ENCODE peak calls at places on chromosomes 13 and 19, in six cellular contexts. One of them, this sample, is unnamed.

GRCh38 chr19:860481-861098 is 1.1 kb downstream of the CFD start:
- DNase-seq in trophoblast cell: peak
- DNase-seq in H9: no peak
- DNase-seq in IMR-90: peak
- DNase-seq in neuronal stem cell: peak
- DNase-seq in mesenchymal stem cell: peak
- DNase-seq in this sample: no peak

GRCh38 chr13:27081893-27082292 is 89.7 kb downstream of the USP12 start:
- DNase-seq in IMR-90: no peak
- DNase-seq in neuronal stem cell: no peak
- DNase-seq in mesenchymal stem cell: no peak
- DNase-seq in H9: no peak
- DNase-seq in trophoblast cell: no peak
- DNase-seq in this sample: no peak

GRCh38 chr13:36981156-36981743 is 17.9 kb downstream of the ALG5 start:
- DNase-seq in IMR-90: peak
- DNase-seq in neuronal stem cell: no peak
- DNase-seq in mesenchymal stem cell: peak
- DNase-seq in H9: no peak
- DNase-seq in trophoblast cell: peak
- DNase-seq in this sample: no peak

GRCh38 chr19:46271488-46272197 is 25.2 kb upstream of the HIF3A start:
- DNase-seq in H9: no peak
- DNase-seq in mesenchymal stem cell: peak
- DNase-seq in IMR-90: peak
- DNase-seq in trophoblast cell: peak
- DNase-seq in neuronal stem cell: no peak
- DNase-seq in this sample: no peak

GRCh38 chr19:40756502-40757110 is 5.6 kb downstream of the SNRPA start:
- DNase-seq in IMR-90: no peak
- DNase-seq in H9: no peak
- DNase-seq in mesenchymal stem cell: no peak
- DNase-seq in trophoblast cell: peak
- DNase-seq in neuronal stem cell: no peak
- DNase-seq in this sample: no peak

GRCh38 chr13:23865898-23866297 is 23.3 kb downstream of the MIPEP start:
- DNase-seq in IMR-90: no peak
- DNase-seq in neuronal stem cell: no peak
- DNase-seq in trophoblast cell: no peak
- DNase-seq in mesenchymal stem cell: no peak
- DNase-seq in H9: no peak
- DNase-seq in this sample: no peak

GRCh38 chr19:51081476-51081875 is 1.2 kb downstream of the KLK14 start:
- DNase-seq in mesenchymal stem cell: no peak
- DNase-seq in H9: no peak
- DNase-seq in neuronal stem cell: no peak
- DNase-seq in trophoblast cell: no peak
- DNase-seq in IMR-90: no peak
- DNase-seq in this sample: no peak

GRCh38 chr19:35316560-35316959 is 12.4 kb upstream of the CD22 start:
- DNase-seq in mesenchymal stem cell: no peak
- DNase-seq in neuronal stem cell: no peak
- DNase-seq in trophoblast cell: no peak
- DNase-seq in H9: no peak
- DNase-seq in IMR-90: no peak
- DNase-seq in this sample: no peak

GRCh38 chr13:75514080-75515040 is 23.3 kb downstream of the COMMD6 start:
- DNase-seq in mesenchymal stem cell: peak
- DNase-seq in neuronal stem cell: no peak
- DNase-seq in IMR-90: peak
- DNase-seq in H9: no peak
- DNase-seq in trophoblast cell: no peak
- DNase-seq in this sample: no peak

GRCh38 chr13:112774448-112774792 is 84.6 kb downstream of the ATP11A start:
- DNase-seq in IMR-90: no peak
- DNase-seq in trophoblast cell: no peak
- DNase-seq in H9: no peak
- DNase-seq in neuronal stem cell: no peak
- DNase-seq in mesenchymal stem cell: no peak
- DNase-seq in this sample: no peak

GRCh38 chr13:44715287-44716224 is 139.4 kb upstream of the TSC22D1 start:
- DNase-seq in trophoblast cell: peak
- DNase-seq in IMR-90: no peak
- DNase-seq in mesenchymal stem cell: no peak
- DNase-seq in H9: no peak
- DNase-seq in neuronal stem cell: no peak
- DNase-seq in this sample: no peak

GRCh38 chr19:18789883-18790565 is 1.1 kb downstream of the COMP start:
- DNase-seq in mesenchymal stem cell: no peak
- DNase-seq in H9: peak
- DNase-seq in IMR-90: no peak
- DNase-seq in neuronal stem cell: no peak
- DNase-seq in trophoblast cell: no peak
- DNase-seq in this sample: peak

GRCh38 chr13:31209172-31209818 is 9.5 kb downstream of the B3GLCT start:
- DNase-seq in IMR-90: peak
- DNase-seq in mesenchymal stem cell: peak
- DNase-seq in H9: peak
- DNase-seq in neuronal stem cell: no peak
- DNase-seq in trophoblast cell: peak
- DNase-seq in this sample: no peak

GRCh38 chr13:99356216-99357089 is 49.3 kb upstream of the GPR183 start:
- DNase-seq in mesenchymal stem cell: peak
- DNase-seq in IMR-90: peak
- DNase-seq in trophoblast cell: peak
- DNase-seq in neuronal stem cell: no peak
- DNase-seq in H9: no peak
- DNase-seq in this sample: no peak

GRCh38 chr19:2239173-2239572 is 2.5 kb downstream of the SF3A2 start:
- DNase-seq in IMR-90: no peak
- DNase-seq in neuronal stem cell: no peak
- DNase-seq in H9: no peak
- DNase-seq in mesenchymal stem cell: no peak
- DNase-seq in trophoblast cell: no peak
- DNase-seq in this sample: no peak

GRCh38 chr19:20863176-20863575 is 59.9 kb upstream of the ZNF85 start:
- DNase-seq in IMR-90: no peak
- DNase-seq in H9: no peak
- DNase-seq in neuronal stem cell: no peak
- DNase-seq in mesenchymal stem cell: no peak
- DNase-seq in trophoblast cell: no peak
- DNase-seq in this sample: peak

GRCh38 chr19:4059931-4060620 is 6.6 kb downstream of the ZBTB7A start:
- DNase-seq in IMR-90: no peak
- DNase-seq in neuronal stem cell: no peak
- DNase-seq in mesenchymal stem cell: no peak
- DNase-seq in H9: peak
- DNase-seq in trophoblast cell: no peak
- DNase-seq in this sample: no peak

GRCh38 chr19:20179946-20180345 is 12.9 kb downstream of the ZNF486 start:
- DNase-seq in trophoblast cell: no peak
- DNase-seq in H9: no peak
- DNase-seq in neuronal stem cell: no peak
- DNase-seq in IMR-90: no peak
- DNase-seq in mesenchymal stem cell: no peak
- DNase-seq in this sample: no peak

GRCh38 chr19:33530842-33531241 is 9.3 kb upstream of the PEPD start:
- DNase-seq in neuronal stem cell: no peak
- DNase-seq in mesenchymal stem cell: no peak
- DNase-seq in trophoblast cell: no peak
- DNase-seq in IMR-90: no peak
- DNase-seq in H9: no peak
- DNase-seq in this sample: no peak

GRCh38 chr13:20157387-20157786 is 3.5 kb downstream of the GJA3 start:
- DNase-seq in trophoblast cell: no peak
- DNase-seq in mesenchymal stem cell: no peak
- DNase-seq in H9: peak
- DNase-seq in neuronal stem cell: no peak
- DNase-seq in IMR-90: no peak
- DNase-seq in this sample: no peak

GRCh38 chr13:20161275-20161950 is 561 bp upstream of the GJA3 start:
- DNase-seq in neuronal stem cell: no peak
- DNase-seq in trophoblast cell: peak
- DNase-seq in H9: no peak
- DNase-seq in mesenchymal stem cell: no peak
- DNase-seq in IMR-90: no peak
- DNase-seq in this sample: no peak

GRCh38 chr13:20161951-20162300 is 1.1 kb upstream of the GJA3 start:
- DNase-seq in mesenchymal stem cell: no peak
- DNase-seq in trophoblast cell: peak
- DNase-seq in neuronal stem cell: no peak
- DNase-seq in IMR-90: no peak
- DNase-seq in H9: no peak
- DNase-seq in this sample: no peak

GRCh38 chr13:20160346-20161274 is at the start of gene GJA3:
- DNase-seq in mesenchymal stem cell: peak
- DNase-seq in neuronal stem cell: peak
- DNase-seq in H9: peak
- DNase-seq in trophoblast cell: peak
- DNase-seq in IMR-90: peak
- DNase-seq in this sample: peak

GRCh38 chr13:20159646-20160345 is 1.1 kb downstream of the GJA3 start:
- DNase-seq in mesenchymal stem cell: no peak
- DNase-seq in IMR-90: peak
- DNase-seq in neuronal stem cell: no peak
- DNase-seq in H9: no peak
- DNase-seq in trophoblast cell: peak
- DNase-seq in this sample: no peak
- H4K91ac ChIP-seq in mesenchymal stem cell: no peak
- H4K91ac ChIP-seq in IMR-90: no peak
- H4K91ac ChIP-seq in neuronal stem cell: no peak
- H4K91ac ChIP-seq in H9: no peak
- H4K91ac ChIP-seq in trophoblast cell: no peak
- H4K91ac ChIP-seq in this sample: no peak

GRCh38 chr13:48950507-48950886 is 25.2 kb upstream of the FNDC3A start:
- DNase-seq in trophoblast cell: peak
- DNase-seq in H9: no peak
- DNase-seq in mesenchymal stem cell: no peak
- DNase-seq in IMR-90: peak
- DNase-seq in neuronal stem cell: no peak
- DNase-seq in this sample: no peak
- H4K91ac ChIP-seq in trophoblast cell: peak
- H4K91ac ChIP-seq in H9: no peak
- H4K91ac ChIP-seq in mesenchymal stem cell: no peak
- H4K91ac ChIP-seq in IMR-90: no peak
- H4K91ac ChIP-seq in neuronal stem cell: no peak
- H4K91ac ChIP-seq in this sample: no peak

GRCh38 chr19:43331435-43332010 is 22.0 kb upstream of the CD177 start:
- DNase-seq in IMR-90: no peak
- DNase-seq in mesenchymal stem cell: no peak
- DNase-seq in trophoblast cell: no peak
- DNase-seq in neuronal stem cell: no peak
- DNase-seq in H9: no peak
- DNase-seq in this sample: no peak
- H4K91ac ChIP-seq in IMR-90: no peak
- H4K91ac ChIP-seq in mesenchymal stem cell: no peak
- H4K91ac ChIP-seq in trophoblast cell: no peak
- H4K91ac ChIP-seq in neuronal stem cell: no peak
- H4K91ac ChIP-seq in H9: no peak
- H4K91ac ChIP-seq in this sample: peak

GRCh38 chr13:97125810-97126738 is 96.1 kb upstream of the MBNL2 start:
- DNase-seq in mesenchymal stem cell: no peak
- DNase-seq in trophoblast cell: no peak
- DNase-seq in IMR-90: peak
- DNase-seq in neuronal stem cell: no peak
- DNase-seq in H9: no peak
- DNase-seq in this sample: no peak
- H4K91ac ChIP-seq in mesenchymal stem cell: peak
- H4K91ac ChIP-seq in trophoblast cell: peak
- H4K91ac ChIP-seq in IMR-90: peak
- H4K91ac ChIP-seq in neuronal stem cell: no peak
- H4K91ac ChIP-seq in H9: no peak
- H4K91ac ChIP-seq in this sample: no peak

DNA sequence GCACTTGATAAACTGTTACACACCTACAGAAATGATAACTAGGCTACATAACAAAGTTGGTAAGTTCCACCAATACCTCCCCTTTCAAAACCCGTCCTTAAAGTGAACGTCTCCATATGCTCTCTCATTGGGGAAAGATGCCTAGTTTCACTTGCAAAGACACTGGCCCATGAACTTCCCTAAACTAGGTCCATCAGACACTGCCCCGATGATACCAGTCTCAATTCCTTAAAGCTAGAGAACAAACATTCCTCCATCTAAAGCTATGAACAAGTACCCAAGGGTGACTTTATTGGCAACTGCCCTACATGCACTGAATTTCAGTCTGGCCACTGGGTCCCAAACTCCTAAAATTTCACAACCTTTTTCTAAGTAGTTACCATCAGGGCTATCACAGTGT is 39.9 kb downstream of the FOXO1 start:
- DNase-seq in IMR-90: no peak
- DNase-seq in trophoblast cell: no peak
- DNase-seq in H9: no peak
- DNase-seq in neuronal stem cell: no peak
- DNase-seq in mesenchymal stem cell: no peak
- DNase-seq in this sample: no peak
- H4K91ac ChIP-seq in IMR-90: no peak
- H4K91ac ChIP-seq in trophoblast cell: no peak
- H4K91ac ChIP-seq in H9: no peak
- H4K91ac ChIP-seq in neuronal stem cell: no peak
- H4K91ac ChIP-seq in mesenchymal stem cell: no peak
- H4K91ac ChIP-seq in this sample: no peak

DNA sequence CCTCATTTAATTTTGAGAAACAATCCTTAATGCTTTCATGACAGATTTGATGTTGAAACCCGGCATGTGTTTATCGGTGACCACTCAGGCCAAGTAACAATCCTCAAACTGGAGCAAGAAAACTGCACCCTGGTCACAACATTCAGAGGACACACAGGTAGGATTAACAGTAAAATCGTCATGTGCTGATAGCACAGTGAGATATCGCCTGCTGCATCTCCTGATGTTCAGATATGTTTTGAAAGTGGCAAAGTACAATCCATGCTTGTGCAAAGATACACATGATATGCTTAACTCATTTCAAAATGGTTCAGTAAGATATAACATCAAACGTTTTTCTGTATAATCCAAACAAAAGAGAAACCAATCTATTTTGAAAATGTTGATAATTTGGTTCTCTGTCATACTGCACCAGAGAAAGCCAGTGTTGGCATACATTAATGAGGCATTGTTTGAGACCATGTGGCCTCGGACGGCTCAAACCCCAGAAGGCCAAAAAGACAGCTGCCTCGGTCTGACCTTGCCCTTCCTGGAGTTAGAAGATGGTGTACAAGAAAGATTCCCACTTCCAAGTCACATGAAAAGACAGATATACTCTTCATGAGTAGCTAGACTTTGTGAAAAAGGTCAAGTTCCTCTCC is 76.2 kb downstream of the DHRS12 start:
- DNase-seq in mesenchymal stem cell: no peak
- DNase-seq in neuronal stem cell: no peak
- DNase-seq in IMR-90: no peak
- DNase-seq in trophoblast cell: peak
- DNase-seq in H9: no peak
- DNase-seq in this sample: no peak
- H4K91ac ChIP-seq in mesenchymal stem cell: no peak
- H4K91ac ChIP-seq in neuronal stem cell: no peak
- H4K91ac ChIP-seq in IMR-90: peak
- H4K91ac ChIP-seq in trophoblast cell: peak
- H4K91ac ChIP-seq in H9: no peak
- H4K91ac ChIP-seq in this sample: no peak